ENCODE peak calls at places on chromosomes 12 and 14, in five cellular contexts. M, Y, K, N and B are unnamed samples.

GRCh38 chr12:30707628-30708342 is 12.1 kb upstream of the IPO8 start:
- DNase-seq in M (no peak), Y (no peak), K (no peak), N (no peak), B (no peak)

GRCh38 chr14:53055003-53055402 is 98.1 kb downstream of the DDHD1 start:
- DNase-seq in M (no peak), Y (peak), K (peak), N (peak), B (no peak)

GRCh38 chr14:50659327-50659974 is 8.7 kb downstream of the SAV1 start:
- DNase-seq in M (no peak), Y (no peak), K (no peak), N (no peak), B (no peak)

GRCh38 chr14:103340480-103341212 is 6.6 kb downstream of the EIF5 start:
- DNase-seq in M (no peak), Y (no peak), K (no peak), N (no peak), B (no peak)

GRCh38 chr12:113130457-113131135 is 5.0 kb downstream of the RASAL1 start:
- DNase-seq in M (no peak), Y (no peak), K (no peak), N (no peak), B (no peak)

GRCh38 chr12:43544703-43545102 is 7.3 kb downstream of the ADAMTS20 start:
- DNase-seq in M (no peak), Y (no peak), K (no peak), N (no peak), B (no peak)

GRCh38 chr14:75448209-75448608 is 20.4 kb downstream of the JDP2 start:
- DNase-seq in M (no peak), Y (no peak), K (no peak), N (no peak), B (no peak)

GRCh38 chr12:9340422-9341259 is 132.4 kb upstream of the PZP start:
- DNase-seq in M (no peak), Y (peak), K (peak), N (peak), B (no peak)

GRCh38 chr14:37116933-37117844 is 55.2 kb downstream of the SLC25A21 start:
- DNase-seq in M (no peak), Y (peak), K (peak), N (peak), B (peak)

GRCh38 chr12:131057211-131057721 is 103.6 kb downstream of the ADGRD1 start:
- DNase-seq in M (peak), Y (no peak), K (no peak), N (no peak), B (no peak)

DNA sequence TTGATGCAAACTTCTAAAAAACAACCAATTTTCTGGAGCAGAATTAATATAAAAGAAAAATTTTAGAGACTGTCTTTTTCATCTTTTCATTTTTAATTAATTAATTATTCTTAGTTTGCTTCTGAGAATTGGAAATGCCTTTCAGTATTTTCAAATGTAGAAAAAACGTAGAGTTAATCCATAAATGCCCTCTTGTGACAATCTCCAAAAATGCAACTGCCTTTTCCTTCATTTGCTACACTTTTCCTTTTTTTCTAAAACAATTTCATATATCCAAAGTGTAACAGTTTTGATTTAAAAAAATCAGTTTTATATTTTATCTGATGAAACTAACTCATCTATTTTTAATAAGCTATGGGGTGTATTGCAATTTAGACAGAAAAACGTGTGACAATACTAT is 409.3 kb downstream of the PRKD1 start:
- DNase-seq in M (no peak), Y (peak), K (peak), N (no peak), B (no peak)
- TF ChIP-seq CTCF in M (no peak), Y (peak), K (peak), N (peak), B (peak)

GRCh38 chr12:48899651-48900050 is 25.6 kb downstream of the FKBP11 start:
- DNase-seq in M (no peak), Y (no peak), K (no peak), N (no peak), B (no peak)

GRCh38 chr12:48903982-48904411 is 21.3 kb downstream of the FKBP11 start:
- DNase-seq in M (peak), Y (peak), K (peak), N (peak), B (no peak)

GRCh38 chr12:48907243-48907642 is 18.0 kb downstream of the FKBP11 start:
- DNase-seq in M (no peak), Y (no peak), K (no peak), N (no peak), B (no peak)

GRCh38 chr12:48901278-48901677 is 24.0 kb downstream of the FKBP11 start:
- DNase-seq in M (no peak), Y (no peak), K (no peak), N (no peak), B (no peak)

DNA sequence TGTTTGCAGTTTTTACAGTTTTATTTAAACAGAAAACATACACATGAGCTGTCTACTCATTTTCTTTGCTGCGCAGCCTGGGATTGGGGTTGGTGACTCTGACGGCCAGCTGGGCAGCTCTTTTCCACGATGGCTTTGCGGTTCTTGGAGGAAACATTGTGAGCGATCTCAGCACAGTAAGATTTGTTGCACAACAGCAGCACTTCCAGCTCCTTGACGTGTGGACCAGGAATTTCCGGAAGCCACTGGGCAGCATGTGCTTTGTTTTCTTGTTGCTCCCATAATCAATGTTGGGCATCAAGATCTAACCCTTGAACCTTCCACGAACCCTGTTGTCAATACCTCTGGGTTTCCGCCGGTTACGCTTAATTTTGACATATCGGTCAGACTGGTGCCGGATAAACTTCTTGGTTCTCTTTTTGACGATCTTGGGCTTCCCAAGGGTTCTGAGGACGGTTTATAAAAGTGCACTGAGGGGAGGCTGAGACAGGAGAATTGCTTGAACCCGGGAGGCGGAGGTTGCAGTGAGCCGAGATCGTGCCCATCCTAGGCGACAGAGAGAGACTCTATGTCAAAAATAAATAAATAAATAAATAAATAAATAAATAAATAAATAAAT is 21.8 kb downstream of the FKBP11 start:
- DNase-seq in M (no peak), Y (peak), K (peak), N (no peak), B (no peak)
- H3K4me3 ChIP-seq in M (peak), Y (peak), K (no peak), N (no peak), B (no peak)

GRCh38 chr12:64181504-64182291 is 40.4 kb downstream of the KICS2 start:
- DNase-seq in M (peak), Y (peak), K (peak), N (peak), B (peak)
- TF ChIP-seq CTCF in M (peak), Y (peak), K (peak), N (peak), B (peak)

GRCh38 chr12:27335364-27336145 is 2.9 kb downstream of the BMAL2 start:
- DNase-seq in M (no peak), Y (no peak), K (peak), N (no peak), B (no peak)

GRCh38 chr12:27333311-27334009 is 824 bp downstream of the BMAL2 start:
- DNase-seq in M (peak), Y (no peak), K (no peak), N (no peak), B (no peak)

GRCh38 chr12:27334052-27334720 is 1.6 kb downstream of the BMAL2 start:
- DNase-seq in M (no peak), Y (no peak), K (no peak), N (no peak), B (no peak)

GRCh38 chr12:27336254-27336653 is 3.6 kb downstream of the BMAL2 start:
- DNase-seq in M (no peak), Y (no peak), K (no peak), N (no peak), B (no peak)

DNA sequence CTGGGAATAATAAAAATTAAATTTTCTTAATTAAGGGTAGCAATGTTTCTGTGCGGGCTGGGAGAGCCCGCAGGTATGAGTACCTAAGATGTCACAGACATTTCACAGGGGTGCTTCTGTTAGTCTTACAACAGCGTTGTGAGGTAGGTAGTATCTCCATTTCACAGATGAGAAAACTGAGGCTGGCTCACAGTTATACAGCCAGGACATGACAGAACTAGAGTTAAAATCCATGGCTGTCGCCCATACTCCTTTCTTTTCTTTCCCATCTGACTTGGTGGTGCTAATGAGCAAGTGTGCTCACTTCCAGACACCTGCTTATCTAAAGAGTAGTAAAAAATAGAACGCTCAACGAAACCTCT is 2.1 kb downstream of the BMAL2 start:
- DNase-seq in M (no peak), Y (no peak), K (no peak), N (no peak), B (no peak)
- H3K4me3 ChIP-seq in M (no peak), Y (no peak), K (no peak), N (no peak), B (no peak)

GRCh38 chr12:6355491-6356373 is 13.9 kb upstream of the TNFRSF1A start:
- DNase-seq in M (no peak), Y (no peak), K (no peak), N (no peak), B (no peak)
- TF ChIP-seq CTCF in M (no peak), Y (no peak), K (no peak), N (peak), B (no peak)

DNA sequence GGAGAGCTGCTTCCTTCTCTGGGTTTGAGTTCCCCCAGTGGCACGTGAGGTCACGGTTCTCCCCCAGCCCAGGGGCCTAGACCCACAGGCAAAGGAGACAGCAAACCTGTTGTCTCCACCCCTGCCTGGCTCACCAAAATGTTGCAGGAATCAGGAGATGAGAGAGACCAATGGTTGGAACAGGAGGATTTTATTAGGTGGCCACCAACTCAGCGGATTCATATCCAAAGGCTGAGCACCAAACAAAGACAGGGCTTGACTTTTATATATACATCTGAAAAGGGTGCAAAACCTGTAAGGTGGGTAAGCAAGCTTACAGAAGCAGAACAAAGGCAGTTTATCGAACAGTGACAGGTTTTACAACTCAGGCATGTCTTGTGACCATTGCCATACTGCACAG is 9.2 kb upstream of the ADAM21 start:
- DNase-seq in M (no peak), Y (peak), K (no peak), N (no peak), B (no peak)
- H3K4me3 ChIP-seq in M (no peak), Y (no peak), K (no peak), N (no peak), B (no peak)

GRCh38 chr12:22050078-22050477 is 4.1 kb downstream of the CMAS start:
- DNase-seq in M (no peak), Y (no peak), K (no peak), N (no peak), B (no peak)
- TF ChIP-seq CTCF in M (no peak), Y (no peak), K (no peak), N (no peak), B (no peak)

GRCh38 chr12:28550757-28551381 is 360.6 kb downstream of the CCDC91 start:
- DNase-seq in M (no peak), Y (peak), K (peak), N (peak), B (peak)
- H3K4me3 ChIP-seq in M (no peak), Y (no peak), K (no peak), N (no peak), B (no peak)

GRCh38 chr12:96020314-96021003 is 14.9 kb downstream of the LTA4H start:
- DNase-seq in M (no peak), Y (no peak), K (no peak), N (no peak), B (no peak)

GRCh38 chr12:96014932-96015599 is 18.9 kb upstream of the HAL start:
- DNase-seq in M (no peak), Y (peak), K (no peak), N (no peak), B (no peak)

GRCh38 chr12:96015672-96016071 is 19.5 kb upstream of the HAL start:
- DNase-seq in M (no peak), Y (peak), K (peak), N (peak), B (no peak)
- TF ChIP-seq CTCF in M (no peak), Y (peak), K (peak), N (peak), B (peak)